ENCODE peak calls at places on chromosomes 4 and X, in nine cellular contexts. X, B, H, D, S, Q, T, F and K are unnamed samples.

GRCh38 chr4:83362492-83363329 is 28.1 kb upstream of the HPSE start:
- DNase-seq in T (no peak), B (peak; percentile 41), Q (peak; percentile 8), S (no peak), H (peak; percentile 56), X (no peak), D (no peak), F (no peak), K (no peak)

GRCh38 chr4:113145519-113146291 is 96.3 kb downstream of the ANK2 start:
- DNase-seq in F (peak; percentile 24), S (no peak), Q (no peak), B (no peak), D (no peak), T (no peak), X (no peak), H (no peak), K (peak; percentile 46)

GRCh38 chr4:18388029-18388428 is 366.5 kb upstream of the LCORL start:
- DNase-seq in B (no peak), Q (no peak), T (no peak), S (no peak), D (no peak), F (no peak), X (no peak), H (no peak), K (no peak)

GRCh38 chr4:20490734-20491133 is 209.5 kb upstream of the PACRGL start:
- DNase-seq in D (no peak), X (no peak), T (no peak), H (no peak), Q (no peak), S (no peak), F (no peak), B (no peak), K (no peak)

GRCh38 chr4:18294846-18295245 is 273.3 kb upstream of the LCORL start:
- DNase-seq in X (no peak), F (no peak), H (no peak), T (no peak), S (no peak), D (no peak), Q (no peak), B (no peak), K (no peak)

GRCh38 chr4:24914460-24914859 is 1.6 kb upstream of the CCDC149 start:
- DNase-seq in Q (no peak), S (no peak), X (no peak), T (no peak), H (no peak), F (no peak), D (no peak), B (no peak), K (no peak)

GRCh38 chr4:1705732-1706131 is 6.4 kb downstream of the SLBP start:
- DNase-seq in X (no peak), T (no peak), F (no peak), B (no peak), S (no peak), D (no peak), H (no peak), Q (no peak), K (no peak)

GRCh38 chr4:107210450-107211239 is 174.5 kb upstream of the DKK2 start:
- DNase-seq in D (no peak), F (no peak), X (no peak), T (no peak), Q (no peak), H (no peak), S (no peak), B (peak; percentile 11), K (no peak)

GRCh38 chr4:46715468-46715867 is 193.6 kb downstream of the COX7B2 start:
- DNase-seq in D (no peak), F (no peak), H (no peak), S (no peak), B (no peak), Q (no peak), X (no peak), T (no peak), K (no peak)

GRCh38 chr4:88138561-88138960 is 19.9 kb downstream of the ABCG2 start:
- DNase-seq in D (no peak), H (peak; percentile 72), S (no peak), F (no peak), Q (no peak), T (no peak), B (peak; percentile 57), X (no peak), K (no peak)

GRCh38 chr4:139630991-139631390 is 34.6 kb upstream of the MGST2 start:
- DNase-seq in X (no peak), H (no peak), Q (no peak), T (no peak), S (no peak), B (no peak), F (no peak), D (no peak), K (no peak)

GRCh38 chr4:134787315-134787714 is 585.7 kb upstream of the PABPC4L start:
- DNase-seq in T (no peak), Q (no peak), D (no peak), X (no peak), S (no peak), B (no peak), F (no peak), H (peak; percentile 58), K (no peak)

GRCh38 chr4:2924286-2924685 is 38.9 kb downstream of the NOP14 start:
- DNase-seq in B (no peak), H (no peak), S (no peak), F (no peak), Q (no peak), D (no peak), T (no peak), X (no peak), K (no peak)

GRCh38 chrX:20718592-20718991 is 451.9 kb upstream of the RPS6KA3 start:
- DNase-seq in B (no peak), D (no peak), X (no peak), S (no peak), F (no peak), Q (no peak), T (no peak), H (no peak), K (no peak)

GRCh38 chr4:136750898-136751297 is 781.4 kb downstream of the PCDH18 start:
- DNase-seq in Q (no peak), D (no peak), X (no peak), H (peak; percentile 23), T (no peak), F (no peak), S (no peak), B (no peak), K (no peak)

GRCh38 chr4:3062466-3062865 is 11.9 kb downstream of the HTT-AS start:
- DNase-seq in Q (no peak), X (no peak), T (no peak), B (peak; percentile 36), D (no peak), F (no peak), H (no peak), S (no peak), K (no peak)

GRCh38 chrX:44245730-44246129 is 97.7 kb downstream of the EFHC2 start:
- DNase-seq in F (no peak), B (no peak), T (no peak), S (peak; percentile 10), X (no peak), D (no peak), H (no peak), Q (no peak), K (no peak)

GRCh38 chr4:105147226-105148151 is 813 bp downstream of the TET2 start:
- DNase-seq in Q (no peak), D (peak; percentile 25), S (peak; percentile 27), H (peak; percentile 75), T (no peak), X (no peak), F (no peak), B (peak; percentile 30), K (peak; percentile 34)

GRCh38 chr4:180665994-180666818 is 1577.0 kb upstream of the TENM3 start:
- DNase-seq in Q (peak; percentile 26), T (no peak), F (no peak), B (peak; percentile 54), X (peak; percentile 6), S (peak; percentile 7), H (peak; percentile 86), D (peak; percentile 26), K (no peak)

GRCh38 chr4:20544645-20545044 is 155.6 kb upstream of the PACRGL start:
- DNase-seq in S (no peak), T (no peak), H (peak; percentile 82), X (no peak), Q (peak; percentile 19), F (no peak), B (peak; percentile 42), D (no peak), K (no peak)

GRCh38 chr4:87872043-87872442 is 39.3 kb downstream of the MEPE start:
- DNase-seq in T (no peak), D (no peak), H (no peak), B (no peak), Q (no peak), X (no peak), F (no peak), S (no peak), K (no peak)

GRCh38 chr4:2390146-2390545 is 28.3 kb downstream of the ZFYVE28 start:
- DNase-seq in F (no peak), H (no peak), S (no peak), Q (no peak), B (no peak), T (no peak), D (peak; percentile 40), X (no peak), K (no peak)